ENCODE peak calls at places on chromosomes 5 and 9, in six cellular contexts. G, Q, R, X, I and S are unnamed samples.

GRCh38 chr5:163373401-163374066 is 63.9 kb upstream of the CCNG1 start:
- DNase-seq in G (no peak), Q (no peak), R (no peak), X (no peak), I (no peak), S (no peak)

GRCh38 chr5:76617675-76618074 is 5.5 kb downstream of the F2RL2 start:
- DNase-seq in G (no peak), Q (no peak), R (no peak), X (peak), I (no peak), S (peak)

GRCh38 chr5:37619353-37619752 is 220.5 kb downstream of the GDNF start:
- DNase-seq in G (no peak), Q (no peak), R (no peak), X (peak), I (no peak), S (peak)

GRCh38 chr9:108552459-108553040 is 303.2 kb downstream of the ACTL7B start:
- DNase-seq in G (no peak), Q (no peak), R (no peak), X (peak), I (no peak), S (no peak)

GRCh38 chr5:103801681-103802080 is 239.1 kb upstream of the NUDT12 start:
- DNase-seq in G (no peak), Q (no peak), R (no peak), X (peak), I (no peak), S (peak)

GRCh38 chr5:96714951-96715451 is 52.8 kb downstream of the CAST start:
- DNase-seq in G (no peak), Q (no peak), R (peak), X (peak), I (peak), S (peak)

GRCh38 chr5:142481410-142481809 is 156.6 kb upstream of the SPRY4 start:
- DNase-seq in G (no peak), Q (no peak), R (no peak), X (no peak), I (no peak), S (no peak)

GRCh38 chr5:65535529-65535987 is 27.4 kb downstream of the CENPK start:
- DNase-seq in G (no peak), Q (no peak), R (no peak), X (peak), I (no peak), S (no peak)

GRCh38 chr9:98538626-98539031 is 170.1 kb downstream of the GABBR2 start:
- DNase-seq in G (no peak), Q (no peak), R (no peak), X (peak), I (peak), S (no peak)

GRCh38 chr5:10699281-10699874 is 61.7 kb downstream of the DAP start:
- DNase-seq in G (no peak), Q (no peak), R (no peak), X (no peak), I (no peak), S (no peak)

GRCh38 chr5:149938272-149938671 is 6.3 kb downstream of the PDE6A start:
- DNase-seq in G (peak), Q (no peak), R (no peak), X (peak), I (no peak), S (peak)

GRCh38 chr5:59348189-59348588 is 545.3 kb downstream of the PDE4D start:
- DNase-seq in G (no peak), Q (no peak), R (peak), X (no peak), I (no peak), S (no peak)

GRCh38 chr5:53350991-53351770 is 129.2 kb upstream of the FST start:
- DNase-seq in G (no peak), Q (no peak), R (no peak), X (no peak), I (no peak), S (no peak)
- TF ChIP-seq CTCF in G (no peak), Q (no peak), R (no peak), X (no peak), I (no peak), S (no peak)

DNA sequence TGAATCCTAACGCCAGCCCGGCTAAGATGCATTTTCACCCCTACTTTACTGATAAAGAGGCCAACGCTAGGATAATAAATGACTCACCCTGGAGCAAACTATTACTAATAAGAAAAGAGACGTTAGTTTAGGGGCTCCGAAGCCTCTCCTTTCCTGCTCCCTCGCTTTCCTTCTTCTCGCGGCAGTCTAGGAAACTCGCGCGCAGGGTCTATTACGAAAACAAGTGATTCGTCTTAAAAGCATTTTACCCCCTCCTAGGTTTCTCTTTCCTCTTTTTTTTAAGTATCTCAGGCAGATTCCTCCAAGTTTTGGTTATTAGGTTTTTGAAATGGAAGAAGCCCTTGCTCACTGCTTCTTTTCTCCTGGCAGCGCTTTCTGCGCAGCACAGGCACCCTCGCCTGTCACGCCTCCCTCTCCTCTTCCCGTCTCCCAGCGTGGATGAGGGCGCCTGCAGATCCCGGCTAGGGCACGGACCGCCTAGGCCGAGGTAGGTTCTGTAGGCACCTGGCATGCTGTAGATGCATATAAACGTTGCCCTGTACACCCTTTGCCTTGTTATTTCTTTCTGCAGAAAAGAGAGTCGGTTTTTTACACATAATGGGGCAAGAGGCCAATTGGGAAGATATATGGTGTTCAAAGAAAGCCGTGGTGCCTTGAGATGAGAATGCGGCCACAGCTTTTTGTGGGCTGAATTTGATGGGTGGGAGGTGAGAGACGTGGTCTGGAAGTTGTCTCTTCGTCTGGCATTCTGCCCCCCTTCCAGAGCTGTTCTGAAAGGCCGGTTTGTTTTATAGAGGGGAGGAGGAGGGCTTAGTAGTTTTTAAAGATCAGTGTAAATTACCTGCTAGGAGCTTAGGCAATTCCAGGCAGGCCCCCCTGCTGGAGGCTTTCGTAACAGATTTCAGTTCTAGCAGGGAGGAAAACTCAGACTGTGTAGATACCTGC is 981 bp downstream of the GCNT1 start:
- DNase-seq in G (peak), Q (no peak), R (peak), X (peak), I (peak), S (peak)
- H3K4me3 ChIP-seq in G (peak), Q (peak), R (peak), X (peak), I (peak), S (peak)

DNA sequence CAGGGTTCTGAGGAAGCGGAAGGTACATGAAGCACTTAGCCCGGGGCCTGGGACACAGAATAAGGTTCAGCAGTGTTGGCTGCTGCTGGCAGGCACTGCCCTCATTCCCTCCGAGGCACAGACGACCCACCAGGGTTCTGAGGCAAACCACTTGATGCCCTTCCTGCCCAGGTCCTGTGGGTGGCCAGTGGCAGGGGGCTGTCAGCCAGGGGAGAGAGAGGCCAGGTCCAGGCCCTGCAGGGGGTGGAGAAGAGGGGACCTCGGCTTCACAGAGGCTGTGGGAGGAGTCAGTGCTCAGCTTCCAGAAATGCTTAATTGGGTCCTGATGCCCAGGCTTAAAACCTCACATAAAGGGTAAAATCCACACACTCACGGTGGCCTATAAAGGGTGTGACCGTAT is 4.4 kb upstream of the ZDHHC12 start:
- DNase-seq in G (no peak), Q (no peak), R (no peak), X (no peak), I (no peak), S (no peak)
- TF ChIP-seq CTCF in G (no peak), Q (no peak), R (no peak), X (no peak), I (no peak), S (no peak)

GRCh38 chr9:137034709-137035506 is 3.0 kb upstream of the FUT7 start:
- DNase-seq in G (peak), Q (no peak), R (peak), X (peak), I (peak), S (peak)

GRCh38 chr9:137035507-137035834 is 3.6 kb upstream of the FUT7 start:
- DNase-seq in G (no peak), Q (no peak), R (no peak), X (no peak), I (no peak), S (no peak)

GRCh38 chr9:137032893-137033292 is 1.0 kb upstream of the FUT7 start:
- DNase-seq in G (peak), Q (no peak), R (no peak), X (no peak), I (peak), S (no peak)

GRCh38 chr9:137035937-137036336 is 4.0 kb upstream of the FUT7 start:
- DNase-seq in G (no peak), Q (no peak), R (no peak), X (no peak), I (no peak), S (no peak)

GRCh38 chr9:137034039-137034708 is 2.3 kb upstream of the FUT7 start:
- DNase-seq in G (no peak), Q (no peak), R (no peak), X (no peak), I (no peak), S (no peak)
- H3K4me3 ChIP-seq in G (peak), Q (peak), R (no peak), X (no peak), I (peak), S (no peak)

GRCh38 chr5:94111209-94112004 is 370.0 kb upstream of the POU5F2 start:
- DNase-seq in G (peak), Q (peak), R (peak), X (peak), I (peak), S (peak)
- TF ChIP-seq CTCF in G (peak), Q (peak), R (peak), X (peak), I (peak), S (peak)

DNA sequence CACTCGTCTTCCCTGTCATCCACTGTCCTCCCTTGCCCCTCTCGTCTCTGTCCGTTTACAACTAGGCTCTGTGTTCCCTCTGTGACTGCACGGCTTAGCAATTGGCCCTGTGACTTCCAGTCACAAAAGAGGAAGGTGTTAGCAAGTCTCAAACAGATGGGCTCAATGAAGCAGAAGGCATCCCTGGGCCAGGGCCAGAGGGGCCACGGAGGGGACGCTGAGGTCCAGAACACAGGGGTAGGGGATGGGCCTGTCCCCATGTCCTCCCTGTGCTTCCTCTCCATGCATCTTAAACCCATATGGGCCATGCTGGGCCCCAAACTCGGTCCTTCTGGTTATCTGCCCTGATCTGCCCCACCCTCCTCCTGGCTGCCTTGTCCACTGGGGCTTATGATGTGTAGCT is at the start of gene CD72:
- DNase-seq in G (no peak), Q (no peak), R (peak), X (no peak), I (no peak), S (no peak)
- H3K4me3 ChIP-seq in G (peak), Q (peak), R (peak), X (peak), I (peak), S (peak)

GRCh38 chr5:87541033-87541432 is 128.3 kb upstream of the CCNH start:
- DNase-seq in G (peak), Q (no peak), R (peak), X (peak), I (no peak), S (peak)

GRCh38 chr5:87541668-87542067 is 128.9 kb upstream of the CCNH start:
- DNase-seq in G (no peak), Q (no peak), R (no peak), X (no peak), I (no peak), S (no peak)

GRCh38 chr5:87536365-87536764 is 123.6 kb upstream of the CCNH start:
- DNase-seq in G (no peak), Q (no peak), R (no peak), X (no peak), I (no peak), S (no peak)

DNA sequence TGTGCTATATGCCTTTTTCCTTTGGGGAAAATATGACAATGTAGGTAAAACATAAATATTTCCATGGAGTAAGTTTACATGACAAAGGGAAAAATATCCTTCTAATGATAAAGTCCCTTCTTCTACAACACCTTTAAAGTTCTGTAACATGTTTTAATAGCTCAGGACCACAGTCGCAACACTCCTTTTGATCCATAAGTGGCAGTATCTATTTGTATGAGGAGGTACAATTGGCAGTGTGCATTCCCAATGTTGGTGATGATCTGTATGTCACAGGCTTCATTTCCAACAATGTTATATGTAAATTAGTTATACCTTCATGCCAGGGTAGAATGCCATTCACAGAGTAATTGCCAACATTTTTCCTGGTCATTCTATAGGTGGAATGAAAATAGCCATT is 127.1 kb upstream of the CCNH start:
- DNase-seq in G (no peak), Q (no peak), R (no peak), X (no peak), I (no peak), S (no peak)
- TF ChIP-seq CTCF in G (no peak), Q (no peak), R (no peak), X (no peak), I (no peak), S (no peak)

GRCh38 chr5:7849531-7850240 is 1.2 kb downstream of the CFAP90 start:
- DNase-seq in G (no peak), Q (no peak), R (peak), X (no peak), I (no peak), S (no peak)
- H3K4me3 ChIP-seq in G (peak), Q (peak), R (peak), X (no peak), I (peak), S (peak)